ENCODE peak calls at places on chromosomes 1 and 21, in nine cellular contexts. E is spleen, V is endothelial cell of umbilical vein, M is sigmoid colon, L is Panc1, X is breast epithelium, B is vagina, C is stomach, F is K562. J is an unnamed sample. For H3K9me3, the result is how much of the 10 kb centered on the place peaks cover.

GRCh38 chr1:101293461-101294045 is 56.7 kb downstream of the S1PR1 start:
- DNase-seq in E (no peak), V (no peak), M (no peak), L (no peak), X (no peak), B (no peak), C (no peak), F (no peak), J (no peak)

GRCh38 chr1:209202826-209203439 is 380.6 kb upstream of the CAMK1G start:
- DNase-seq in E (no peak), V (peak), M (no peak), L (peak), X (no peak), B (no peak), C (no peak), F (peak), J (no peak)

GRCh38 chr1:183461350-183461749 is 10.9 kb upstream of the SMG7 start:
- DNase-seq in E (no peak), V (no peak), M (no peak), L (no peak), X (no peak), B (no peak), C (no peak), F (no peak), J (peak)

GRCh38 chr1:205312866-205313680 is 8.5 kb downstream of the NUAK2 start:
- DNase-seq in E (no peak), V (no peak), M (no peak), L (no peak), X (no peak), B (no peak), C (no peak), F (no peak), J (no peak)

GRCh38 chr1:42835422-42835821 is 11.0 kb upstream of the ZNF691 start:
- DNase-seq in E (no peak), V (no peak), M (no peak), L (no peak), X (no peak), B (no peak), C (no peak), F (no peak), J (no peak)

GRCh38 chr1:55065649-55066048 is 26.3 kb downstream of the PCSK9 start:
- DNase-seq in E (no peak), V (no peak), M (no peak), L (no peak), X (no peak), B (no peak), C (no peak), F (no peak), J (no peak)

GRCh38 chr1:213123532-213123931 is 72.5 kb downstream of the RPS6KC1 start:
- DNase-seq in E (no peak), V (peak), M (no peak), L (no peak), X (no peak), B (no peak), C (no peak), F (no peak), J (no peak)

GRCh38 chr1:227798078-227798802 is 17.2 kb upstream of the PRSS38 start:
- DNase-seq in E (no peak), V (no peak), M (no peak), L (no peak), X (no peak), B (no peak), C (no peak), F (peak), J (no peak)

GRCh38 chr1:180953291-180953747 is 40.6 kb downstream of the KIAA1614 start:
- DNase-seq in E (peak), V (no peak), M (peak), L (no peak), X (peak), B (no peak), C (peak), F (no peak), J (peak)

GRCh38 chr1:170460379-170460778 is 71.6 kb upstream of the GORAB start:
- DNase-seq in E (no peak), V (no peak), M (no peak), L (no peak), X (no peak), B (no peak), C (no peak), F (no peak), J (no peak)

GRCh38 chr21:28636988-28637691 is 355.5 kb downstream of the LTN1 start:
- DNase-seq in E (no peak), V (peak), M (no peak), L (peak), X (no peak), B (no peak), C (no peak), F (no peak), J (no peak)

GRCh38 chr1:145901312-145902021 is 8.4 kb downstream of the ITGA10 start:
- DNase-seq in E (no peak), V (no peak), M (no peak), L (no peak), X (no peak), B (no peak), C (no peak), F (peak), J (no peak)

GRCh38 chr1:147080013-147080661 is 92.1 kb downstream of the PRKAB2 start:
- DNase-seq in E (no peak), V (no peak), M (no peak), L (no peak), X (no peak), B (no peak), C (no peak), F (no peak), J (no peak)
- H3K4me3 ChIP-seq in E (peak), V (no peak), M (no peak), L (no peak), X (no peak), B (no peak), C (peak), F (no peak), J (no peak)

GRCh38 chr1:152760551-152761190 is 2.8 kb downstream of the KPRP start:
- DNase-seq in E (no peak), V (no peak), M (no peak), L (no peak), X (no peak), B (no peak), C (no peak), F (no peak), J (no peak)

GRCh38 chr1:152756872-152757271 is 953 bp upstream of the KPRP start:
- DNase-seq in E (no peak), V (no peak), M (no peak), L (no peak), X (no peak), B (no peak), C (no peak), F (no peak), J (no peak)

GRCh38 chr1:152759453-152760173 is 1.8 kb downstream of the KPRP start:
- DNase-seq in E (no peak), V (no peak), M (no peak), L (no peak), X (no peak), B (no peak), C (no peak), F (no peak), J (no peak)

GRCh38 chr1:152757747-152758146 is at the start of gene KPRP:
- DNase-seq in E (no peak), V (no peak), M (no peak), L (no peak), X (no peak), B (no peak), C (no peak), F (no peak), J (no peak)

GRCh38 chr1:152758636-152759035 is 811 bp downstream of the KPRP start:
- DNase-seq in E (no peak), V (no peak), M (no peak), L (no peak), X (no peak), B (no peak), C (no peak), F (no peak), J (no peak)
- H3K9me3 ChIP-seq in E (under half), V (under half), M (under half), L (under half), X (under half), B (under half), C (under half), F (under half), J (under half)

GRCh38 chr1:179128520-179128919 is 46.6 kb downstream of the TOR3A start:
- DNase-seq in E (no peak), V (no peak), M (no peak), L (no peak), X (no peak), B (no peak), C (peak), F (no peak), J (no peak)
- TF ChIP-seq POLR2AphosphoS5 in E (no peak), V (no peak), M (no peak), L (no peak), X (no peak), B (no peak), C (no peak), F (no peak), J (no peak)

DNA sequence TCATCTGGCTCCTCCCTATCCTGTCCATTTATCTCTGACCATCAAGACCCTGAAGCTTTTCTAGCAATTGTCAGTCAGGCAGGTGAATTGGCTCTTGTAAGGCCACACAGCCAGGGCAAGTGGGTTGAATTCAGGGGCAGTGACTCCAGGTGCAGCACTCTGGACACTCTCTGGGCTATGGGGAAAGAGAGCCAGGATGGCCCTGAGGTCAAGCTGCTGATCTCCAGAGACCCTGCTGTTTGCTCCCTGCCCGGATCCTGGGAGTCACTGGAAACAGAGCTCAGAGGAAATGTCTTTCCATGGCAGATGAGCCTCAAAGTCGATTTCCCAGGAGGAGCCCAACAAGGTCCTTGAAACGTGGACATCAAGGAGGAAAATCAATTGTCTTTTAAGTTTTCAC is 184.4 kb downstream of the C1orf94 start:
- DNase-seq in E (no peak), V (no peak), M (no peak), L (no peak), X (no peak), B (peak), C (no peak), F (no peak), J (no peak)
- H3K4me3 ChIP-seq in E (no peak), V (no peak), M (no peak), L (no peak), X (no peak), B (no peak), C (no peak), F (no peak), J (no peak)

GRCh38 chr21:7916329-7917303 is 2604.8 kb upstream of the TPTE start:
- DNase-seq in E (no peak), V (no peak), M (no peak), L (no peak), X (no peak), B (no peak), C (no peak), F (no peak), J (no peak)

GRCh38 chr21:7917729-7918128 is 2603.7 kb upstream of the TPTE start:
- DNase-seq in E (no peak), V (peak), M (no peak), L (no peak), X (no peak), B (no peak), C (no peak), F (no peak), J (no peak)
- H3K9me3 ChIP-seq in E (under half), V (under half), M (under half), L (under half), X (under half), B (under half), C (under half), F (under half), J (under half)

GRCh38 chr1:29640428-29640785 is 404.1 kb downstream of the PTPRU start:
- DNase-seq in E (no peak), V (no peak), M (no peak), L (no peak), X (no peak), B (peak), C (no peak), F (no peak), J (no peak)

GRCh38 chr1:29639741-29640427 is 403.6 kb downstream of the PTPRU start:
- DNase-seq in E (no peak), V (no peak), M (no peak), L (no peak), X (no peak), B (peak), C (no peak), F (no peak), J (no peak)

GRCh38 chr1:29636936-29637335 is 400.6 kb downstream of the PTPRU start:
- DNase-seq in E (no peak), V (no peak), M (no peak), L (no peak), X (no peak), B (peak), C (no peak), F (no peak), J (no peak)

GRCh38 chr1:29638281-29638680 is 402.0 kb downstream of the PTPRU start:
- DNase-seq in E (no peak), V (no peak), M (no peak), L (no peak), X (no peak), B (peak), C (no peak), F (no peak), J (no peak)

DNA sequence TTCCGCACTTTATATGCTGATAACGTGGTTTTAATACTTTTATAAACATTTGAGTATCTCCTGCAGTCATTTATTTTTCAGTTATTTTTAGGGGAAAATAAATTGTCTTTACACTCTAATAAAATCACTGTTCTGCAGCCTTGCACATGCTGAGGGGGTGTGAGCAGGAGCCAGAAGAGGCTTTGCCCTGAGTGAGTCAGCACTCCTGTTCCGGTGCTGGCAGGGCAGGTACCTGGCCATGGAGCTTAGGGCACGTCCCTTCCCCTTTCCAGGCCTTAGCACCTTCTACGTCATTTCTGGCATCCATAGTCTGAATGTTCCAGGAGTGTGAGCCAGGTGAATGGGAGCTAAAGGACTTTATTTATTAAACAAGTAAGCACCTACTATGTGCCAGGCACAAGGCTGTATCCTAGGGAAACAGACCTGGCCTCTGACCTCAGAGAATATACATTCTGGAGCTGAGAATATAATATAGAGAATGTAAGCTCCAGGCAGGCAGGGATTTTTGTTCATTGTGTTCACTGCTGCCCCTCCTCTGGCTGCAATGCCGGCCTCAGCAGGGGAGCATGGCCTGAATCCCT is 402.9 kb downstream of the PTPRU start:
- DNase-seq in E (no peak), V (no peak), M (no peak), L (no peak), X (no peak), B (peak), C (no peak), F (no peak), J (no peak)
- TF ChIP-seq POLR2AphosphoS5 in E (no peak), V (no peak), M (no peak), L (no peak), X (no peak), B (no peak), C (no peak), F (no peak), J (no peak)

GRCh38 chr1:12201343-12202189 is 28.3 kb upstream of the VPS13D start:
- DNase-seq in E (peak), V (no peak), M (no peak), L (no peak), X (no peak), B (no peak), C (no peak), F (no peak), J (no peak)
- H3K4me3 ChIP-seq in E (peak), V (no peak), M (no peak), L (no peak), X (no peak), B (no peak), C (no peak), F (no peak), J (no peak)

GRCh38 chr1:13494025-13494424 is 19.8 kb downstream of the LRRC38 start:
- DNase-seq in E (no peak), V (no peak), M (no peak), L (no peak), X (no peak), B (no peak), C (no peak), F (no peak), J (no peak)

GRCh38 chr1:13494712-13495111 is 19.1 kb downstream of the LRRC38 start:
- DNase-seq in E (no peak), V (no peak), M (no peak), L (no peak), X (no peak), B (no peak), C (no peak), F (no peak), J (no peak)

GRCh38 chr1:13498553-13498952 is 15.2 kb downstream of the LRRC38 start:
- DNase-seq in E (no peak), V (no peak), M (no peak), L (no peak), X (no peak), B (no peak), C (no peak), F (no peak), J (no peak)

GRCh38 chr1:13487143-13487868 is 26.5 kb downstream of the LRRC38 start:
- DNase-seq in E (no peak), V (no peak), M (no peak), L (no peak), X (no peak), B (no peak), C (no peak), F (peak), J (no peak)

DNA sequence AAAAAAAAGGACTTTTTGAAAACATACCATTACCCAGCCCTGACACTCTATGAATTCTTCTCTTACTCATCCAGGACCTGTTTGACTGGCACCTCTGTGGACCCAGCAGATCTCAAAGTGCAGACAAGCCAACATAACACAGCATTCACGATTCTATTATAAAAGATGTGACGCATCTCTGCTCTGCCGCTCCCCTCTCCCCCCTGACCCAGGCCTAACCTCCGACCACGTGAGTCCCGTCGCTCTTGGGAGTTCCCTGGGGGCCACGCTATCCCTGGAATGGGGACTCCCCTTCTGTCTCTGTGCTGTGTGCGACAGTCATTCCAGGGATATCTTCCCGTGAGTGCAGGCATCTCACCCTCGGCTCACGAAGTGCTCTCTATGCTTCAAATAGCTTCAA is 21.1 kb downstream of the LRRC38 start:
- DNase-seq in E (no peak), V (no peak), M (no peak), L (no peak), X (no peak), B (no peak), C (no peak), F (no peak), J (no peak)
- H3K9me3 ChIP-seq in E (under half), V (under half), M (under half), L (under half), X (under half), B (under half), C (under half), F (under half), J (under half)

DNA sequence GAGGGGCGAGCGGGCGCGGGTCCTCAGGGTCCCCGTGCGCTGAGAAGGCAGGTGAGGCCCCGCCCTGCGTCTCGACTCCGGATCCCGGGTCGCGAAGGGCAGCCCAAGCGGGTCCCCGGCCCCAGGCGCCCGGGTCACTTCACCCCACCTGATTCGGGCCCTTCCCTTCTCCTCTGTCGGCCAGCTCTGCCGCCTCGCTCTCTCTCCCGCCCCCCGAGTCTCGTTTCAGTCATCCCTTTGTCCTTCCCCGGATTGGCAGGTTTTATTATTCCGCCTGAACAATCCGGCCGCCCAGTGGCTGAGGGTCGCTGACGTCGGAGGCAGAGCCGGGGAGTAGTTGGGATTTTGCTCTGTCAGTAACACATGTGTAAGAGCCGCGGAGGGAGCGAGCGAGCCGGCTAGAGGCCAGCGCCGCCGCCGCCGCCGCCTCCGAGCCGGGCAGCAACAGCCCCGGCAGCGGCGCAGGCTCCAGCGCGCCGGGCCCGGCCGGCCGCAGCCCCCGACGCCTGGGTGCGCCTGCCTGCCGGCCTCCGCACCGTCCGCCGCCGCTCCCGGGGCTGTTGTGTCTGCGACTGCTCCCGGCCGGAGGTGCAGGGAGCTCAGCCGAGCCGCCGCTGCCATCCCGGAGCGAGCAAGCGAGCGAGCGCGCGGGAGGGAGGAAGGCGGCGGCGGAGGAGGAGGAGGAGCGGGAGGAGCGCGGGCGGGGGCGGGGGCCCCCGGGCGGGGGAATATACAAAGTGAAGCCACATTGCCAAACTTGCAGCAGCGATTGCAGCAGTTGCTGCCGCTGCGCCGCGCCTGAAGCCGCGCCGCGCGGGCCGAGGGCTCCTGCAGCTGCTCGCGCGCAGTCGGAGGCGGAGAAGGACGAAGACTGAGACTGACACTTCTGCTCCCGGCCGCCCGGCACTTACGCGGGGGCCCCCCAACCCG is at the start of gene LMO4:
- DNase-seq in E (peak), V (peak), M (peak), L (peak), X (peak), B (no peak), C (peak), F (peak), J (peak)
- TF ChIP-seq POLR2AphosphoS5 in E (peak), V (no peak), M (peak), L (peak), X (peak), B (peak), C (peak), F (peak), J (peak)

GRCh38 chr1:150979007-150979722 is 2.9 kb upstream of the ANXA9 start:
- DNase-seq in E (peak), V (peak), M (peak), L (peak), X (peak), B (no peak), C (peak), F (peak), J (peak)
- H3K4me3 ChIP-seq in E (peak), V (no peak), M (no peak), L (peak), X (peak), B (no peak), C (peak), F (peak), J (no peak)